ENCODE peak calls at places on chromosomes 5 and 9, in four cellular contexts. One of them, this sample, is unnamed.

GRCh38 chr5:122756263-122756911 is 18.5 kb upstream of the SNX2 start:
- DNase-seq in NCI-H146: no peak
- DNase-seq in NCI-H1436: no peak
- DNase-seq in tibial artery: no peak
- DNase-seq in this sample: no peak

GRCh38 chr9:91101598-91102168 is 260.0 kb downstream of the AUH start:
- DNase-seq in tibial artery: no peak
- DNase-seq in NCI-H1436: no peak
- DNase-seq in NCI-H146: peak
- DNase-seq in this sample: no peak

GRCh38 chr5:138053554-138053953 is 20.7 kb upstream of the FAM13B start:
- DNase-seq in NCI-H1436: no peak
- DNase-seq in NCI-H146: no peak
- DNase-seq in tibial artery: no peak
- DNase-seq in this sample: no peak

GRCh38 chr5:9329125-9329524 is 216.8 kb downstream of the SEMA5A start:
- DNase-seq in NCI-H1436: no peak
- DNase-seq in NCI-H146: no peak
- DNase-seq in tibial artery: no peak
- DNase-seq in this sample: no peak

GRCh38 chr9:130117816-130118632 is 54.2 kb upstream of the NCS1 start:
- DNase-seq in NCI-H146: no peak
- DNase-seq in tibial artery: peak
- DNase-seq in NCI-H1436: no peak
- DNase-seq in this sample: peak

GRCh38 chr5:146788918-146789317 is 89.6 kb downstream of the PPP2R2B start:
- DNase-seq in NCI-H1436: no peak
- DNase-seq in NCI-H146: peak
- DNase-seq in tibial artery: no peak
- DNase-seq in this sample: peak

GRCh38 chr5:134077926-134078580 is 36.4 kb upstream of the TCF7 start:
- DNase-seq in tibial artery: no peak
- DNase-seq in NCI-H146: no peak
- DNase-seq in NCI-H1436: no peak
- DNase-seq in this sample: no peak

GRCh38 chr9:99948896-99949295 is 42.4 kb downstream of the STX17 start:
- DNase-seq in tibial artery: no peak
- DNase-seq in NCI-H146: no peak
- DNase-seq in NCI-H1436: no peak
- DNase-seq in this sample: peak

GRCh38 chr9:113255431-113255830 is 19.9 kb downstream of the CDC26 start:
- DNase-seq in NCI-H146: no peak
- DNase-seq in NCI-H1436: no peak
- DNase-seq in tibial artery: no peak
- DNase-seq in this sample: no peak